ENCODE peak calls at places on chromosomes 6 and 20, in six cellular contexts. One of them, this sample, is unnamed.

GRCh38 chr6:101163611-101164010 is 229.9 kb upstream of the GRIK2 start:
- DNase-seq in heart left ventricle: no peak
- DNase-seq in prostate gland: no peak
- DNase-seq in breast epithelium: no peak
- DNase-seq in sigmoid colon: no peak
- DNase-seq in suprapubic skin: no peak
- DNase-seq in this sample: no peak

GRCh38 chr20:56748476-56749377 is 119.6 kb downstream of the TFAP2C start:
- DNase-seq in breast epithelium: no peak
- DNase-seq in suprapubic skin: no peak
- DNase-seq in sigmoid colon: no peak
- DNase-seq in heart left ventricle: no peak
- DNase-seq in prostate gland: no peak
- DNase-seq in this sample: no peak

GRCh38 chr6:84836366-84836765 is 72.0 kb upstream of the TBX18 start:
- DNase-seq in suprapubic skin: no peak
- DNase-seq in heart left ventricle: no peak
- DNase-seq in prostate gland: no peak
- DNase-seq in breast epithelium: no peak
- DNase-seq in sigmoid colon: no peak
- DNase-seq in this sample: no peak

GRCh38 chr20:1423206-1423605 is 30.4 kb upstream of the FKBP1A start:
- DNase-seq in heart left ventricle: no peak
- DNase-seq in prostate gland: no peak
- DNase-seq in sigmoid colon: no peak
- DNase-seq in suprapubic skin: no peak
- DNase-seq in breast epithelium: no peak
- DNase-seq in this sample: no peak

GRCh38 chr20:44309763-44310663 is 989 bp downstream of the FITM2 start:
- DNase-seq in suprapubic skin: peak
- DNase-seq in heart left ventricle: no peak
- DNase-seq in prostate gland: no peak
- DNase-seq in sigmoid colon: no peak
- DNase-seq in breast epithelium: no peak
- DNase-seq in this sample: peak

GRCh38 chr6:168102093-168102985 is 23.3 kb upstream of the FRMD1 start:
- DNase-seq in prostate gland: peak
- DNase-seq in breast epithelium: no peak
- DNase-seq in suprapubic skin: no peak
- DNase-seq in sigmoid colon: no peak
- DNase-seq in heart left ventricle: no peak
- DNase-seq in this sample: no peak

GRCh38 chr20:36644032-36644712 is 1.8 kb downstream of the SLA2 start:
- DNase-seq in breast epithelium: no peak
- DNase-seq in prostate gland: no peak
- DNase-seq in suprapubic skin: no peak
- DNase-seq in sigmoid colon: no peak
- DNase-seq in heart left ventricle: no peak
- DNase-seq in this sample: peak

GRCh38 chr20:56386219-56386618 is 5.8 kb downstream of the AURKA start:
- DNase-seq in sigmoid colon: no peak
- DNase-seq in prostate gland: no peak
- DNase-seq in suprapubic skin: no peak
- DNase-seq in breast epithelium: no peak
- DNase-seq in heart left ventricle: no peak
- DNase-seq in this sample: no peak

GRCh38 chr20:58251979-58252591 is 23.6 kb upstream of the ANKRD60 start:
- DNase-seq in prostate gland: no peak
- DNase-seq in suprapubic skin: no peak
- DNase-seq in sigmoid colon: no peak
- DNase-seq in breast epithelium: no peak
- DNase-seq in heart left ventricle: no peak
- DNase-seq in this sample: no peak

GRCh38 chr20:31811796-31812728 is 7.1 kb upstream of the MYLK2 start:
- DNase-seq in prostate gland: no peak
- DNase-seq in breast epithelium: no peak
- DNase-seq in suprapubic skin: no peak
- DNase-seq in heart left ventricle: no peak
- DNase-seq in sigmoid colon: no peak
- DNase-seq in this sample: no peak

GRCh38 chr6:57305112-57305511 is 12.3 kb upstream of the PRIM2 start:
- DNase-seq in prostate gland: no peak
- DNase-seq in suprapubic skin: no peak
- DNase-seq in breast epithelium: no peak
- DNase-seq in heart left ventricle: no peak
- DNase-seq in sigmoid colon: no peak
- DNase-seq in this sample: no peak

GRCh38 chr6:37131104-37131959 is 38.6 kb upstream of the PIM1 start:
- DNase-seq in sigmoid colon: peak
- DNase-seq in prostate gland: peak
- DNase-seq in suprapubic skin: no peak
- DNase-seq in breast epithelium: no peak
- DNase-seq in heart left ventricle: peak
- DNase-seq in this sample: no peak

GRCh38 chr20:21832442-21833152 is 127.1 kb downstream of the PAX1 start:
- DNase-seq in heart left ventricle: no peak
- DNase-seq in breast epithelium: no peak
- DNase-seq in sigmoid colon: no peak
- DNase-seq in prostate gland: no peak
- DNase-seq in suprapubic skin: no peak
- DNase-seq in this sample: no peak

GRCh38 chr20:31894980-31895675 is 24.7 kb downstream of the TTLL9 start:
- DNase-seq in suprapubic skin: peak
- DNase-seq in heart left ventricle: no peak
- DNase-seq in prostate gland: peak
- DNase-seq in sigmoid colon: peak
- DNase-seq in breast epithelium: peak
- DNase-seq in this sample: peak

GRCh38 chr20:43096471-43096870 is 93.2 kb downstream of the PTPRT start:
- DNase-seq in sigmoid colon: no peak
- DNase-seq in suprapubic skin: no peak
- DNase-seq in heart left ventricle: no peak
- DNase-seq in prostate gland: no peak
- DNase-seq in breast epithelium: no peak
- DNase-seq in this sample: no peak

GRCh38 chr6:108921547-108922331 is 73.5 kb downstream of the ARMC2 start:
- DNase-seq in heart left ventricle: no peak
- DNase-seq in suprapubic skin: peak
- DNase-seq in prostate gland: peak
- DNase-seq in sigmoid colon: peak
- DNase-seq in breast epithelium: no peak
- DNase-seq in this sample: no peak

GRCh38 chr6:25150863-25151262 is 128.3 kb upstream of the CARMIL1 start:
- DNase-seq in breast epithelium: no peak
- DNase-seq in heart left ventricle: no peak
- DNase-seq in prostate gland: no peak
- DNase-seq in suprapubic skin: no peak
- DNase-seq in sigmoid colon: no peak
- DNase-seq in this sample: no peak

GRCh38 chr6:14799928-14800327 is 445.9 kb upstream of the JARID2 start:
- DNase-seq in heart left ventricle: no peak
- DNase-seq in sigmoid colon: peak
- DNase-seq in prostate gland: peak
- DNase-seq in breast epithelium: no peak
- DNase-seq in suprapubic skin: no peak
- DNase-seq in this sample: no peak

GRCh38 chr20:53795170-53795569 is 201.5 kb upstream of the ZNF217 start:
- DNase-seq in breast epithelium: no peak
- DNase-seq in suprapubic skin: no peak
- DNase-seq in heart left ventricle: no peak
- DNase-seq in prostate gland: no peak
- DNase-seq in sigmoid colon: no peak
- DNase-seq in this sample: no peak

GRCh38 chr6:170107606-170108222 is 183.2 kb downstream of the DLL1 start:
- DNase-seq in heart left ventricle: peak
- DNase-seq in breast epithelium: peak
- DNase-seq in sigmoid colon: peak
- DNase-seq in prostate gland: no peak
- DNase-seq in suprapubic skin: peak
- DNase-seq in this sample: no peak

GRCh38 chr6:123777554-123777953 is 26.1 kb upstream of the NKAIN2 start:
- DNase-seq in heart left ventricle: no peak
- DNase-seq in prostate gland: no peak
- DNase-seq in breast epithelium: no peak
- DNase-seq in suprapubic skin: no peak
- DNase-seq in sigmoid colon: no peak
- DNase-seq in this sample: no peak

GRCh38 chr6:135481786-135482369 is 15.7 kb downstream of the AHI1 start:
- DNase-seq in suprapubic skin: no peak
- DNase-seq in sigmoid colon: no peak
- DNase-seq in prostate gland: no peak
- DNase-seq in breast epithelium: no peak
- DNase-seq in heart left ventricle: no peak
- DNase-seq in this sample: no peak

GRCh38 chr6:17303444-17303843 is 22.3 kb downstream of the RBM24 start:
- DNase-seq in prostate gland: no peak
- DNase-seq in sigmoid colon: no peak
- DNase-seq in breast epithelium: no peak
- DNase-seq in heart left ventricle: no peak
- DNase-seq in suprapubic skin: no peak
- DNase-seq in this sample: no peak

GRCh38 chr6:17300637-17301036 is 19.5 kb downstream of the RBM24 start:
- DNase-seq in prostate gland: no peak
- DNase-seq in heart left ventricle: no peak
- DNase-seq in sigmoid colon: no peak
- DNase-seq in suprapubic skin: no peak
- DNase-seq in breast epithelium: no peak
- DNase-seq in this sample: no peak

GRCh38 chr6:17305219-17306001 is 24.2 kb downstream of the RBM24 start:
- DNase-seq in suprapubic skin: no peak
- DNase-seq in sigmoid colon: no peak
- DNase-seq in prostate gland: no peak
- DNase-seq in heart left ventricle: no peak
- DNase-seq in breast epithelium: no peak
- DNase-seq in this sample: no peak
- H3K4me3 ChIP-seq in suprapubic skin: no peak
- H3K4me3 ChIP-seq in sigmoid colon: no peak
- H3K4me3 ChIP-seq in prostate gland: no peak
- H3K4me3 ChIP-seq in heart left ventricle: no peak
- H3K4me3 ChIP-seq in breast epithelium: no peak
- H3K4me3 ChIP-seq in this sample: no peak

DNA sequence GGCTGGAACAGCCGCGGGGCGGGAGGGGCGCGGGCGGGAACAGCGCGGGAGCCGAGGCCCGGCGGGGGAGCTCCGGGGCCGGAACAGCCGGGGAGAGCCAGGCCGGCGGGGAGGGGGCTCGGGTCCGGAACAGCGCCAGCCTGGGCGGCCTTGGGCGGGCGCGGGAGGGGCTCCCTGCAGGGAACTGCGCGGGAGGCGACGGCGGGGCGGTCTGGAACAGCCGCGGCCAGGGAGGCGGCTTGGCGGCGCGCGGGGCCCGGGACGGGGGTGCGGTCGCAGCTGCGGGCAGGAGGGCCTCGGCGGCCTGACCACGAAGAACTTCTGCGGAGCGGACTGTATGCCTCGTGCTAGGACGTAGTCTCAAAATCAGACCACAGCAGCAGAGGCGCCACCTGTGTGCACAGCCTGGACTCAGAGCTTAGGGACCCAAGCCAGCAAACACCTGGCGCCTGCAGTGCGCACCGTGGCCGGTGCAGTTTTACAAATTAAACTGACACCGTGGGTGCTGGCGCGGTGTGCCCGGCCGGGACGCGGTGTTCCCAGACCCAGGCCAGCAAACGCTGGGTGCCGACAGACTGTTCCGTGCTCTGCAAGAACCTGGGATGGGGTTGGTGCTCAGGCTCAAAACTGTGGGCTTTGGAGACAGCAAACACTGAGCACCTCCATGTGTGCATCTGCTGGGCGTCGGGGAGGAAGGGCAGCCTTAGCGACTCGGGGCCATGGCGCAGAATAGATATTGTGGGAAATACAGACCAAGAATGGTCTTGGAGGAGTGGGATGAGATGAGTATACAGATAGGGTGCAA is 572 bp downstream of the ZNF341 start:
- DNase-seq in breast epithelium: peak
- DNase-seq in suprapubic skin: peak
- DNase-seq in prostate gland: peak
- DNase-seq in heart left ventricle: peak
- DNase-seq in sigmoid colon: peak
- DNase-seq in this sample: no peak
- TF ChIP-seq POLR2A in breast epithelium: no peak
- TF ChIP-seq POLR2A in suprapubic skin: no peak
- TF ChIP-seq POLR2A in prostate gland: peak
- TF ChIP-seq POLR2A in heart left ventricle: no peak
- TF ChIP-seq POLR2A in sigmoid colon: no peak
- TF ChIP-seq POLR2A in this sample: peak

DNA sequence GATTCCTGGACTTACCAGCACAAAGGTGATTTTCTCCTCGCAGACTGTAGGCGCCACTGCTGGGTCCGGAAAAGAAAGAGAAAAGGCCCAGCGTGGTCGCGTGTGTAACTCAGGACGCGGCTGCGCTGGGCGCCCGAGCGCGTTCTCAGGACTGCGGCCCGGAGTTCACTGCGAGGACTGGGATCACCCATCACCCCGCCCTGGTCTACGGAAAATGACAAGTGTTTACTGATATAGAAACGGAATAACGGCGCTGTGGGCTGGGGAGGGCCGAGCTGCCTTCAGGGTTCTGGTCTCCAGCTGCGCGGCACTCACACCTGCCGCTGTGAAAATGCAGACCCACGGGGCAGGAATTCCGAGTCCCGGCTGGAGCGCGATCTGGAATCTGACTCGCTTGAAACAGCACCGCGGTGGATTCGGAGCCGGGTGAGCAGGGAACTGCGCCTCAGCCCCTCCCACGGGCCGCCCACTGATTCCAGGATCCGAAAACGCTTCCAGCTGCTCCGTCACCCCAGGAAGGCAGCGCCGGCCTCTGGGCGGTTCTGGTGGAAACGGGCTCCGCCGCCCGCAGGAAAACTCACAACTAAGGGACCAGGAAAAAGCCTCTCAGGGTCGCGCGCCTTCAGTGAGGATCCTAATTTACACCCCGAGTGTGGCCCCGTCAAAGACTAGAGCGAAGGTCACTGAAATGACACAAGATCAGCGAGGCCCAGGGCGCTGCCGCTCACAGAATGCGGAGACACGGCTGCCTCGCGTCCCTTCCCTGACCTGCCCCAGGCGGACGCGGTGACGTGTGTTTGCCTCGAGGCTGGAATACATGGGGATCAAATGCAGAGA is 34.5 kb downstream of the HLA-A start:
- DNase-seq in heart left ventricle: peak
- DNase-seq in breast epithelium: peak
- DNase-seq in suprapubic skin: peak
- DNase-seq in prostate gland: peak
- DNase-seq in sigmoid colon: peak
- DNase-seq in this sample: peak
- TF ChIP-seq CTCF in heart left ventricle: no peak
- TF ChIP-seq CTCF in breast epithelium: peak
- TF ChIP-seq CTCF in suprapubic skin: peak
- TF ChIP-seq CTCF in prostate gland: no peak
- TF ChIP-seq CTCF in sigmoid colon: peak
- TF ChIP-seq CTCF in this sample: peak

DNA sequence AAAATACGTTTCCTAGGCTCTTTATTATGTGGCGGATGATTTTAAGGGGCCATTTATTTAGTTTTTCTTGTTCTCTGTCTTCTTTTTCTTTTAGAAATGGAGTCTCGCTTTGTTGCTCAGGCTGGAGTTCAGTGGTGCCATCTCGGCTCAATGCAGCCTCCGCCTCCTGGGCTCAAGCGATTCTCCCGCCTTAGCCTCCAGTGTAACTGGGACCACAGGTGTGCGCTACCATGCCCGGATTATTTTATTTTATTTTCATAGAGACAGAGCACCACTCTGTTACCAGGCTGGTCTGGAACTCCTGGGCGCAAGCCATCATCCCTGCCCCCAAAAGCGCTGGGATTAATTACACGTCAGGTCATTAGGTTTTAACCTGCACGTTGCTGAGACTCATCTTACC is 1.6 kb downstream of the MTHFD1L start:
- DNase-seq in prostate gland: no peak
- DNase-seq in sigmoid colon: no peak
- DNase-seq in suprapubic skin: no peak
- DNase-seq in heart left ventricle: no peak
- DNase-seq in breast epithelium: no peak
- DNase-seq in this sample: no peak
- H3K4me3 ChIP-seq in prostate gland: peak
- H3K4me3 ChIP-seq in sigmoid colon: peak
- H3K4me3 ChIP-seq in suprapubic skin: peak
- H3K4me3 ChIP-seq in heart left ventricle: peak
- H3K4me3 ChIP-seq in breast epithelium: peak
- H3K4me3 ChIP-seq in this sample: no peak